ENCODE peak calls at places on chromosomes 12 and 14, in seven cellular contexts. P is fibroblast of pulmonary artery; L is stimulated activated CD4-positive, alpha-beta T cell treated with anti-CD3 and anti-CD28 coated beads, Interleukin-2, amount 100 ng/mL, for 4 hours; D is effector CD4-positive, alpha-beta T cell; K is HuH-7; Y is COR-L47; Q is T-helper 2 cell. H is an unnamed sample.

GRCh38 chr14:96999654-97000155 is 202.5 kb downstream of the VRK1 start:
- DNase-seq in Q (no peak), D (no peak), L (no peak), P (no peak), K (no peak), Y (no peak), H (no peak)

GRCh38 chr14:54699087-54699530 is 132.2 kb downstream of the SAMD4A start:
- DNase-seq in K (no peak), P (no peak), L (no peak), Q (no peak), Y (no peak), D (no peak), H (peak; percentile 83)

GRCh38 chr14:73245401-73246325 is 8.4 kb downstream of the PAPLN start:
- DNase-seq in K (no peak), D (peak; percentile 17), P (peak; percentile 51), L (peak; percentile 13), Q (peak; percentile 24), Y (no peak), H (no peak)

GRCh38 chr12:123832052-123832451 is 70.0 kb downstream of the DNAH10 start:
- DNase-seq in Q (no peak), L (no peak), P (no peak), K (no peak), D (no peak), Y (no peak), H (no peak)

GRCh38 chr14:75981426-75981825 is 369 bp downstream of the TGFB3 start:
- DNase-seq in P (no peak), L (no peak), Y (peak; percentile 52), Q (no peak), D (no peak), K (peak; percentile 64), H (no peak)

GRCh38 chr14:52241102-52241793 is 26.2 kb upstream of the PTGDR start:
- DNase-seq in K (no peak), Y (no peak), P (peak; percentile 88), Q (no peak), L (no peak), D (no peak), H (no peak)

GRCh38 chr12:55809274-55809673 is 8.2 kb downstream of the SARNP start:
- DNase-seq in L (no peak), P (no peak), K (no peak), Q (no peak), D (no peak), Y (no peak), H (no peak)

GRCh38 chr12:75977952-75978671 is 53.5 kb downstream of the PHLDA1 start:
- DNase-seq in D (peak; percentile 63), Q (peak; percentile 56), P (peak; percentile 100), Y (peak; percentile 10), K (peak; percentile 62), L (peak; percentile 79), H (peak; percentile 100)

GRCh38 chr12:8037046-8037663 is 4.6 kb downstream of the FOXJ2 start:
- DNase-seq in P (no peak), Y (no peak), D (no peak), K (no peak), L (no peak), Q (no peak), H (no peak)

GRCh38 chr14:61215222-61216010 is 65.7 kb downstream of the TMEM30B start:
- DNase-seq in P (peak; percentile 2), D (no peak), Y (no peak), L (no peak), K (no peak), Q (no peak), H (no peak)

GRCh38 chr12:49512541-49512940 is 26.3 kb upstream of the KCNH3 start:
- DNase-seq in P (no peak), Y (no peak), D (no peak), K (no peak), Q (no peak), L (no peak), H (no peak)

GRCh38 chr14:34203271-34203722 is 252.4 kb upstream of the EGLN3 start:
- DNase-seq in L (no peak), Y (no peak), K (no peak), Q (no peak), P (no peak), D (no peak), H (peak; percentile 29)

GRCh38 chr12:81699572-81699971 is 59.6 kb downstream of the PPFIA2 start:
- DNase-seq in D (no peak), L (no peak), Q (no peak), K (no peak), Y (no peak), P (no peak), H (no peak)

GRCh38 chr12:54390668-54391551 is 6.4 kb upstream of the ZNF385A start:
- DNase-seq in Y (peak; percentile 55), L (peak; percentile 63), D (peak; percentile 66), Q (peak; percentile 45), K (no peak), P (no peak), H (peak; percentile 33)

GRCh38 chr14:49303952-49304516 is 282.1 kb downstream of the RPS29 start:
- DNase-seq in P (peak; percentile 55), L (no peak), D (no peak), K (peak; percentile 4), Q (no peak), Y (no peak), H (peak; percentile 34)

GRCh38 chr12:120261951-120262851 is 3.3 kb downstream of the PXN start:
- DNase-seq in P (no peak), Y (peak; percentile 3), Q (no peak), D (no peak), K (no peak), L (no peak), H (peak; percentile 93)

GRCh38 chr14:68451676-68452387 is 341.0 kb downstream of the ZFP36L1 start:
- DNase-seq in K (no peak), L (no peak), D (no peak), Y (no peak), P (peak; percentile 52), Q (no peak), H (no peak)

GRCh38 chr12:131872154-131873046 is 22.0 kb upstream of the ULK1 start:
- DNase-seq in Y (no peak), K (no peak), L (no peak), D (no peak), Q (no peak), P (peak; percentile 50), H (peak; percentile 94)

GRCh38 chr12:6124411-6125151 is at the start of gene VWF:
- DNase-seq in Y (no peak), D (no peak), L (no peak), K (no peak), P (no peak), Q (no peak), H (no peak)

GRCh38 chr12:4849024-4849594 is 60.6 kb upstream of the KCNA1 start:
- DNase-seq in D (no peak), K (peak; percentile 23), Y (no peak), L (peak; percentile 6), Q (no peak), P (peak; percentile 58), H (peak; percentile 37)

GRCh38 chr12:80776706-80777105 is 60.0 kb downstream of the MYF5 start:
- DNase-seq in K (no peak), L (no peak), D (no peak), P (no peak), Y (no peak), Q (no peak), H (peak; percentile 73)

GRCh38 chr12:67446716-67447115 is 177.6 kb downstream of the CAND1 start:
- DNase-seq in K (no peak), L (no peak), Q (no peak), D (no peak), Y (no peak), P (no peak), H (peak; percentile 57)

GRCh38 chr12:52260351-52261210 is 13.9 kb upstream of the KRT86 start:
- DNase-seq in D (no peak), P (no peak), K (no peak), Q (no peak), Y (no peak), L (no peak), H (no peak)

GRCh38 chr12:67827820-67828383 is 161.3 kb upstream of the IFNG-AS1 start:
- DNase-seq in Y (no peak), Q (peak; percentile 46), P (peak; percentile 90), L (peak; percentile 25), K (no peak), D (no peak), H (peak; percentile 98)

GRCh38 chr12:31959051-31959700 is at the start of gene RESF1:
- DNase-seq in K (peak; percentile 94), Y (peak; percentile 77), L (peak; percentile 75), D (peak; percentile 70), P (peak; percentile 85), Q (peak; percentile 69), H (peak; percentile 92)

GRCh38 chr12:94614288-94614721 is 36.1 kb downstream of the TMCC3 start:
- DNase-seq in P (no peak), Y (no peak), K (no peak), L (no peak), D (no peak), Q (no peak), H (peak; percentile 76)

GRCh38 chr12:113815031-113815430 is 151.1 kb downstream of the RBM19 start:
- DNase-seq in L (no peak), P (no peak), K (no peak), Q (no peak), Y (no peak), D (no peak), H (peak; percentile 44)

GRCh38 chr12:57047981-57048380 is 1.9 kb downstream of the MYO1A start:
- DNase-seq in L (no peak), K (no peak), Y (no peak), D (no peak), Q (no peak), P (no peak), H (peak; percentile 17)

H was measured in kidney tubule cell.